ENCODE peak calls at places on chromosomes 7 and 10, in four cellular contexts. L is upper lobe of left lung, V is astrocyte, R is tibial nerve. J is an unnamed sample.

GRCh38 chr10:117536862-117537435 is 5.6 kb upstream of the EMX2 start:
- DNase-seq in L (peak; percentile 77), V (no peak), R (no peak), J (no peak)

GRCh38 chr7:43785425-43785824 is 26.9 kb downstream of the BLVRA start:
- DNase-seq in L (no peak), R (no peak), V (peak; percentile 91), J (no peak)

GRCh38 chr7:121504478-121504877 is 108.4 kb upstream of the FAM3C start:
- DNase-seq in R (no peak), L (no peak), V (peak; percentile 91), J (no peak)

GRCh38 chr10:89262331-89263020 is 10.9 kb upstream of the LIPA start:
- DNase-seq in L (no peak), V (peak; percentile 66), R (no peak), J (no peak)

GRCh38 chr10:128178319-128178937 is 52.2 kb upstream of the MKI67 start:
- DNase-seq in L (no peak), R (no peak), V (no peak), J (no peak)

GRCh38 chr7:7512861-7513597 is 22.6 kb downstream of the COL28A1 start:
- DNase-seq in L (no peak), R (no peak), V (no peak), J (no peak)

GRCh38 chr7:28984631-28985030 is 26.5 kb upstream of the TRIL start:
- DNase-seq in R (peak; percentile 48), V (peak; percentile 87), L (peak; percentile 19), J (no peak)

GRCh38 chr7:54827719-54828118 is 68.7 kb upstream of the SEC61G start:
- DNase-seq in R (no peak), V (no peak), L (no peak), J (no peak)

GRCh38 chr7:22582860-22583640 is 83.1 kb upstream of the STEAP1B start:
- DNase-seq in L (no peak), V (peak; percentile 95), R (no peak), J (no peak)

GRCh38 chr10:104581884-104582603 is 59.0 kb upstream of the SORCS3 start:
- DNase-seq in L (no peak), V (peak; percentile 85), R (no peak), J (no peak)

GRCh38 chr10:1628757-1629156 is 108.6 kb downstream of the ADARB2 start:
- DNase-seq in V (no peak), L (no peak), R (no peak), J (no peak)

GRCh38 chr10:95430231-95430951 is 130.8 kb downstream of the SORBS1 start:
- DNase-seq in L (no peak), R (peak; percentile 45), V (no peak), J (no peak)

GRCh38 chr7:2050511-2050866 is 182.3 kb downstream of the MAD1L1 start:
- DNase-seq in R (no peak), L (no peak), V (no peak), J (no peak)

GRCh38 chr7:596819-597182 is 77.2 kb upstream of the PDGFA start:
- DNase-seq in L (no peak), V (no peak), R (no peak), J (no peak)

GRCh38 chr7:27739301-27739913 is 555 bp upstream of the TAX1BP1 start:
- DNase-seq in L (no peak), R (peak; percentile 17), V (peak; percentile 68), J (no peak)

GRCh38 chr10:62116896-62117295 is 151.7 kb downstream of the RTKN2 start:
- DNase-seq in L (peak; percentile 27), V (no peak), R (no peak), J (no peak)

GRCh38 chr10:126702181-126702580 is 31.7 kb upstream of the C10orf90 start:
- DNase-seq in R (no peak), V (peak; percentile 75), L (no peak), J (no peak)

GRCh38 chr10:43128958-43129706 is 9.1 kb upstream of the CSGALNACT2 start:
- DNase-seq in R (no peak), L (no peak), V (peak; percentile 98), J (no peak)

GRCh38 chr7:38394703-38395102 is 121.3 kb upstream of the TARP start:
- DNase-seq in L (no peak), R (no peak), V (no peak), J (no peak)
- H3K27me3 ChIP-seq in L (no peaks in the 10 kb centered on the region), R (no peaks in the 10 kb centered on the region), V (no peaks in the 10 kb centered on the region), J (no peaks in the 10 kb centered on the region)

DNA sequence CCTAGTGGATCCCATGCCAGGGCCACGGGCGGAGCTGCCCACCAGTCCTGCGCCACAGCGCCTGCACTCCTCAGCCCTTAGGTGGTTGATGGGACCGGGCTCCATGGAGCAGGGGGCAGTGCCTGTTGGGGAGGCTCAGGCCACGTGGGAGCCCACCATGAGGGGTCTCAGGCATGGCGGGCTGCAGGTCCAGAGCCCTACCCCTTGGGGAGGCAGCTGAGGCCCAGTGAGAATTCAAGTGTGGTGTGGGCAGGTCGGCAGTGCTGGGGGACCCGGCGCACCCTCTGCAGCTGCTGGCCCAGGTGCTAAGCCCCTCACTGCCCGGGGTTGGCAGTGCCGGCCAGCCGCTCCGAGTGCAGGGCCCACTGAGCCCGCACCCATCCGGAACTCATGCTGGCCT is 139.8 kb upstream of the LYZL2 start:
- DNase-seq in L (peak; percentile 69), R (no peak), V (no peak), J (no peak)
- H3K9me3 ChIP-seq in L (peaks cover 16% of the 10 kb centered on the region), R (peaks cover 29% of the 10 kb centered on the region), V (peaks cover 22% of the 10 kb centered on the region), J (peaks cover 25% of the 10 kb centered on the region)

GRCh38 chr10:72334832-72335393 is 19.8 kb downstream of the DNAJB12 start:
- DNase-seq in L (peak; percentile 92), V (peak; percentile 93), R (peak; percentile 94), J (peak; percentile 74)

GRCh38 chr10:72337039-72337629 is 17.6 kb downstream of the DNAJB12 start:
- DNase-seq in V (no peak), L (peak; percentile 89), R (peak; percentile 93), J (no peak)

GRCh38 chr10:72336259-72337038 is 18.3 kb downstream of the DNAJB12 start:
- DNase-seq in L (no peak), R (no peak), V (no peak), J (no peak)

GRCh38 chr10:72334196-72334831 is 20.4 kb downstream of the DNAJB12 start:
- DNase-seq in R (no peak), V (peak; percentile 72), L (no peak), J (no peak)

DNA sequence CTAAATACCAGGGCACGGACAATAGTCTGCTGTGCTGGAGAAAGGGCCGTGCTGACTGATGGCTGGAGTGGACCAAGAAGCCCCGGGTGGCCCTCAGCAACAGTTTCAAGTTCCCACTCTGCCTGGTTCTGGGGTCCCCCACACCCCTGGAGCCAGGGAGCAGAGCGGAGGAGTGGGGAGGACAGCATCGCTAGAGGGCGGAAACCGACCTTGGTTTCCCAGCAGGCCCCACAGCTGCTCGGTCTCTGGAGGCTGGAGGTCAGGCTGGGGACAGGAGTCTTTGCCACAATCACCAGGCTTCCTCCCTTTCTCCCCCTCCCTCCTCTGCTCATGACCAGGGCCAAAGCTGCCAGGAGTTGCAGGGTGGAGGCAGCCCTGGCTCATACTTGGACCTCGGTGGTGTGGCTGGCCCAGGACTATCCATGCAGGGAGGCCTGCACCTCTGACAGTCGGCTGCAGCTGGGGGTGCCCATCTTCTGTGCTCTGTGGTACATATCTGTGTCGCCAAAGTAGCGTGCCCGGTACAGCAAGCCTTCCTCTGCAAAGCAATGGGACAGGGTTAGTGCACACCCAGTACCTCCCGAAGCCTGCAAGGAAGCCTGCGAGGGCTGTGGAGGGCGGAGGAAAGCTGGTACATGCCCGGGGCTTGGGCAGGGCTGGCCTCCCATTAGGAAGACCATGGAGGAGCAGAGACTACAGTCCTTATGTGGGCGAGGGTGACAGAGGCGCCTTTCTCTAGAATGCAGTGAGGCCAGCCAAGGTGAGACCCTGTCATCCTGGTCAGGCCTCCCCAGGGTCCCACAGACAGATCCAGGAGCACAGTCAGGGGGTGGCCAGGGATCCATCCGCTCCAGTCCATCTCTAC is 19.1 kb downstream of the DNAJB12 start:
- DNase-seq in L (no peak), R (peak; percentile 69), V (no peak), J (peak; percentile 42)
- H3K4me3 ChIP-seq in L (no peak overlapping the region), R (peak overlapping the region; percentile 8), V (no peak overlapping the region), J (peak overlapping the region; percentile 1)

GRCh38 chr7:154324196-154324595 is 272.0 kb downstream of the DPP6 start:
- DNase-seq in V (no peak), L (no peak), R (no peak), J (no peak)
- H3K27me3 ChIP-seq in V (no peaks in the 10 kb centered on the region), L (no peaks in the 10 kb centered on the region), R (no peaks in the 10 kb centered on the region), J (no peaks in the 10 kb centered on the region)

GRCh38 chr7:158501300-158502067 is 86.1 kb downstream of the PTPRN2 start:
- DNase-seq in R (no peak), V (no peak), L (no peak), J (no peak)
- H3K9me3 ChIP-seq in R (peaks cover 29% of the 10 kb centered on the region), V (peaks cover 6% of the 10 kb centered on the region), L (peaks cover 13% of the 10 kb centered on the region), J (peaks cover 14% of the 10 kb centered on the region)

GRCh38 chr10:84497978-84498377 is 169.6 kb downstream of the CCSER2 start:
- DNase-seq in R (no peak), L (no peak), V (no peak), J (no peak)

GRCh38 chr10:84493951-84494848 is 165.8 kb downstream of the CCSER2 start:
- DNase-seq in L (no peak), R (no peak), V (peak; percentile 75), J (no peak)

GRCh38 chr10:84499846-84500245 is 171.5 kb downstream of the CCSER2 start:
- DNase-seq in L (no peak), R (no peak), V (peak; percentile 22), J (no peak)

DNA sequence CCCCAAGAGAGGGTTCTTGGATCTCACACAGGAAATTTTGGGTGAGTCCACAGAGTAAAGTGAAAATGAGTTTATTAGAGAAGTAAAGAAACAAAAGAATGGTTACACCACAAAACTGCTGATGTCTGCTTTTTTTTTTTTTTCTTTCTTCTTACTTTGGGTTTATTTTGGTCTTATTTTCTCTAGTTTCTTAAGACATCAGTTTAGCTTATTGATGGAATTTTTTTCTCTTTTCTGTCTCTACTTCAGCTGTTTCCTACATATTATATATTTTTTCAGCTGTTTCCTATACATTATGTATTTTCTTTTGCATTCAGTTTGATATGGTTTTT is 166.4 kb downstream of the CCSER2 start:
- DNase-seq in R (no peak), V (no peak), L (no peak), J (no peak)
- H3K4me3 ChIP-seq in R (no peak overlapping the region), V (peak overlapping the region; percentile 3), L (no peak overlapping the region), J (no peak overlapping the region)

J was measured in esophagus squamous epithelium.